ENCODE peak calls at places on chromosomes 13 and 19, in seven cellular contexts. Q, H, L, D, X, C and J are unnamed samples.

GRCh38 chr19:15587663-15588062 is 27.4 kb upstream of the CYP4F8 start:
- DNase-seq in Q (no peak), H (no peak), L (no peak), D (no peak), X (no peak), C (peak), J (no peak)

GRCh38 chr13:35468195-35468594 is 8.3 kb downstream of the MAB21L1 start:
- DNase-seq in Q (no peak), H (no peak), L (no peak), D (no peak), X (no peak), C (no peak), J (no peak)

GRCh38 chr13:113836917-113837553 is 26.8 kb downstream of the GAS6 start:
- DNase-seq in Q (no peak), H (no peak), L (peak), D (no peak), X (no peak), C (peak), J (no peak)

GRCh38 chr19:28495046-28495445 is 717.9 kb downstream of the UQCRFS1 start:
- DNase-seq in Q (no peak), H (no peak), L (no peak), D (no peak), X (no peak), C (no peak), J (no peak)

GRCh38 chr19:46624958-46625661 is at the start of gene PTGIR:
- DNase-seq in Q (peak), H (no peak), L (peak), D (no peak), X (peak), C (no peak), J (no peak)

GRCh38 chr13:30394798-30395191 is 27.5 kb upstream of the UBE2L5 start:
- DNase-seq in Q (no peak), H (no peak), L (no peak), D (peak), X (no peak), C (no peak), J (no peak)

GRCh38 chr19:13022111-13022858 is 27.0 kb downstream of the NFIX start:
- DNase-seq in Q (no peak), H (peak), L (no peak), D (no peak), X (no peak), C (no peak), J (no peak)

GRCh38 chr19:39448271-39448670 is 2.9 kb downstream of the SUPT5H start:
- DNase-seq in Q (no peak), H (no peak), L (no peak), D (no peak), X (no peak), C (no peak), J (peak)

GRCh38 chr13:77810891-77811290 is 107.7 kb downstream of the EDNRB start:
- DNase-seq in Q (no peak), H (no peak), L (no peak), D (no peak), X (no peak), C (no peak), J (no peak)

GRCh38 chr13:58542530-58542929 is 911.0 kb downstream of the PCDH17 start:
- DNase-seq in Q (no peak), H (no peak), L (no peak), D (no peak), X (no peak), C (no peak), J (no peak)

GRCh38 chr13:28031220-28031903 is 42.9 kb upstream of the URAD start:
- DNase-seq in Q (no peak), H (peak), L (no peak), D (no peak), X (no peak), C (no peak), J (no peak)

GRCh38 chr19:6048808-6049405 is 61.4 kb downstream of the RFX2 start:
- DNase-seq in Q (peak), H (no peak), L (peak), D (peak), X (peak), C (peak), J (peak)

GRCh38 chr13:80139196-80139595 is 201.7 kb downstream of the SPRY2 start:
- DNase-seq in Q (no peak), H (no peak), L (no peak), D (no peak), X (no peak), C (no peak), J (no peak)

GRCh38 chr19:7658219-7658686 is 10.6 kb upstream of the RETN start:
- DNase-seq in Q (peak), H (no peak), L (no peak), D (peak), X (no peak), C (no peak), J (peak)

GRCh38 chr19:35318679-35319448 is 10.1 kb upstream of the CD22 start:
- DNase-seq in Q (no peak), H (peak), L (no peak), D (no peak), X (no peak), C (peak), J (peak)

GRCh38 chr13:38866649-38867048 is 124.0 kb downstream of the STOML3 start:
- DNase-seq in Q (no peak), H (no peak), L (no peak), D (no peak), X (no peak), C (no peak), J (no peak)

GRCh38 chr19:39390460-39390758 is 497 bp downstream of the PAF1 start:
- DNase-seq in Q (no peak), H (no peak), L (no peak), D (no peak), X (no peak), C (peak), J (no peak)

GRCh38 chr13:93244918-93245280 is 18.3 kb downstream of the GPC6 start:
- DNase-seq in Q (no peak), H (no peak), L (no peak), D (no peak), X (no peak), C (no peak), J (no peak)

GRCh38 chr13:99374994-99375805 is 68.0 kb upstream of the GPR183 start:
- DNase-seq in Q (no peak), H (no peak), L (no peak), D (no peak), X (no peak), C (no peak), J (no peak)

GRCh38 chr19:51531349-51532315 is at the start of gene SIGLEC6:
- DNase-seq in Q (peak), H (peak), L (no peak), D (peak), X (no peak), C (peak), J (peak)

GRCh38 chr19:54952591-54953344 is 5.4 kb upstream of the NLRP7 start:
- DNase-seq in Q (peak), H (no peak), L (no peak), D (no peak), X (no peak), C (no peak), J (no peak)

GRCh38 chr19:47019431-47020041 is at the start of gene NPAS1:
- DNase-seq in Q (peak), H (peak), L (peak), D (no peak), X (peak), C (no peak), J (no peak)

GRCh38 chr13:79647518-79647917 is 166.6 kb downstream of the NDFIP2 start:
- DNase-seq in Q (no peak), H (no peak), L (peak), D (no peak), X (no peak), C (no peak), J (no peak)

GRCh38 chr19:38656171-38656981 is 8.9 kb downstream of the ACTN4 start:
- DNase-seq in Q (no peak), H (no peak), L (no peak), D (no peak), X (no peak), C (no peak), J (no peak)

GRCh38 chr19:7294571-7295212 is 478 bp upstream of the INSR start:
- DNase-seq in Q (peak), H (peak), L (peak), D (no peak), X (no peak), C (peak), J (peak)

GRCh38 chr13:49958321-49958720 is 22.2 kb upstream of the SPRYD7 start:
- DNase-seq in Q (no peak), H (no peak), L (no peak), D (no peak), X (no peak), C (no peak), J (no peak)

GRCh38 chr19:48842744-48843162 is 6.5 kb upstream of the HSD17B14 start:
- DNase-seq in Q (peak), H (no peak), L (peak), D (no peak), X (no peak), C (no peak), J (no peak)

GRCh38 chr19:47274891-47275865 is 493 bp downstream of the INAFM1 start:
- DNase-seq in Q (peak), H (no peak), L (peak), D (no peak), X (no peak), C (no peak), J (peak)

GRCh38 chr19:55312621-55313117 is 12.5 kb downstream of the TMEM150B start:
- DNase-seq in Q (peak), H (no peak), L (peak), D (no peak), X (no peak), C (no peak), J (no peak)

GRCh38 chr13:42684226-42684625 is 97.2 kb upstream of the FAM216B start:
- DNase-seq in Q (no peak), H (no peak), L (no peak), D (no peak), X (no peak), C (no peak), J (no peak)

GRCh38 chr19:58361900-58362271 is 665 bp downstream of the ZNF497 start:
- DNase-seq in Q (peak), H (peak), L (peak), D (no peak), X (no peak), C (peak), J (peak)

GRCh38 chr13:46179576-46180368 is 2.2 kb downstream of the LCP1 start:
- DNase-seq in Q (no peak), H (no peak), L (no peak), D (no peak), X (no peak), C (peak), J (no peak)

DNA sequence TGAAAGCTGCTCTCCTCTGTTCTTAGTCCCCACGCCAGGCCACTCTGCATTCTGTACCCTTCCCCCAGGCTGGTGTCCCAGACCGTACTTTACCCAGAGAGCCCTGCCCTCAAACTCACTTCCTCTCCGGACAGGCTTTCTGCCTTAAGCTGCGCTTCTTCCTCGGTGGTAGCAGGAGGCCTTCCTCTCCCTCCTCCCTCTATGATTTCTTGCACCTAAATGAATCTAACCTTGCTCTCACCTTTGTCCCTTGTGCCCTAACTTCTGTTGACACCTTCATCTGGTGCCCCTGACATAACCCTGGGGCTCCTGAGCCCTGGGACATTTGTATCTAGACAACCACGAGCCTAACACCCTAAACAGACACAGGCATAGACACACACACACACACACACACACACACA is 29.6 kb upstream of the CEACAM21 start:
- DNase-seq in Q (no peak), H (no peak), L (no peak), D (no peak), X (no peak), C (no peak), J (no peak)
- TF ChIP-seq POLR2AphosphoS5 in Q (no peak), H (peak), L (no peak), D (no peak), X (peak), C (no peak), J (peak)

GRCh38 chr19:1424182-1424955 is 13.8 kb upstream of the RPS15 start:
- DNase-seq in Q (no peak), H (peak), L (no peak), D (no peak), X (no peak), C (no peak), J (no peak)
- TF ChIP-seq POLR2AphosphoS5 in Q (no peak), H (no peak), L (no peak), D (no peak), X (no peak), C (no peak), J (no peak)

DNA sequence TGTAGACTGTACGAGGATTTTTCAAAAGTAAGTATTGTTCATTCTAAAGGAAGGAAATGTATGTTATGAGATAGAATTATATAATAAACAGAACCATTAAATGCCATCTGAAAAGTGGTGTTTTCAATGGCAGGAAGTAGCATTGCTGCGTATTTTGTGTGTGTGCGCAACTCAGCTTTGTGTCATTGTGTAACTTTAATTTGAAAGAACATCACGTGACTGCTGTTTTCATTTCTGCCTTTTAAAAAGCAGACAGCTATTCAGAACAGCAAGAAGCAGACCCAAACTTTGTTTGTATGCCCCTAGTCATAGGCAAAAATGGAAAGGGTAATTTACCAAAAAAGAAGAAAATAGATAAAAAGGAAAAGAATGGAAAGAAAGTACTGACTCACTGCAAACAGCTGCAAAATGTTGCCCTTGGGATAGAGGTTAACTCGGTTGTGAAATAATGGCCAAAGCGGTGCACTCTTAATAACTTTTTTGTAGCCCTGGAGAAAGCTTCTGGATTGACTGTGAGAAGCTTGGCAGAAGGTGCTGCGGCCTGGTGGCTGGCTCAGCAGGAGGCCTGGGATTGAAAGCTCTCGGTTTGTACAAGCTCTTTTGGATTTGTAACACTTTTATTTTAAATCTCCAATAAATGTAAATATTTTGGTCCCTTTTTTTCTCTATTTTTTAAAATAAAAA is 97.3 kb downstream of the GGACT start:
- DNase-seq in Q (no peak), H (no peak), L (no peak), D (no peak), X (no peak), C (no peak), J (no peak)
- TF ChIP-seq POLR2AphosphoS5 in Q (no peak), H (no peak), L (no peak), D (no peak), X (peak), C (no peak), J (no peak)

GRCh38 chr13:95603887-95604533 is 40.5 kb downstream of the DZIP1 start:
- DNase-seq in Q (no peak), H (peak), L (no peak), D (no peak), X (no peak), C (peak), J (no peak)
- TF ChIP-seq POLR2AphosphoS5 in Q (no peak), H (no peak), L (no peak), D (no peak), X (no peak), C (no peak), J (no peak)

GRCh38 chr13:110542311-110542796 is 19.2 kb downstream of the RAB20 start:
- DNase-seq in Q (no peak), H (no peak), L (peak), D (no peak), X (no peak), C (no peak), J (no peak)

GRCh38 chr13:110539894-110540293 is 21.6 kb downstream of the RAB20 start:
- DNase-seq in Q (no peak), H (no peak), L (no peak), D (no peak), X (no peak), C (no peak), J (no peak)

GRCh38 chr13:110541526-110541920 is 20.0 kb downstream of the RAB20 start:
- DNase-seq in Q (no peak), H (no peak), L (peak), D (no peak), X (no peak), C (peak), J (no peak)

GRCh38 chr13:110538632-110539031 is 22.9 kb downstream of the RAB20 start:
- DNase-seq in Q (no peak), H (no peak), L (no peak), D (no peak), X (no peak), C (no peak), J (no peak)

GRCh38 chr13:110540871-110541525 is 20.5 kb downstream of the RAB20 start:
- DNase-seq in Q (no peak), H (no peak), L (no peak), D (no peak), X (no peak), C (no peak), J (no peak)
- TF ChIP-seq POLR2AphosphoS5 in Q (no peak), H (no peak), L (no peak), D (no peak), X (no peak), C (peak), J (no peak)